ENCODE peak calls at places on chromosome 21, in nine cellular contexts. P, R, U, H, D, W, V, Q and Y are unnamed samples.

GRCh38 chr21:44656868-44657267 is 864 bp upstream of the KRTAP12-3 start:
- DNase-seq in P (no peak), R (peak), U (no peak), H (no peak), D (no peak), W (no peak), V (no peak), Q (no peak), Y (no peak)

GRCh38 chr21:9837946-9838801 is 683.2 kb upstream of the TPTE start:
- DNase-seq in P (no peak), R (peak), U (no peak), H (no peak), D (no peak), W (no peak), V (no peak), Q (no peak), Y (peak)

GRCh38 chr21:31732891-31733520 is 1.1 kb upstream of the SCAF4 start:
- DNase-seq in P (peak), R (no peak), U (no peak), H (peak), D (no peak), W (peak), V (no peak), Q (no peak), Y (peak)

GRCh38 chr21:17989780-17990179 is 170.6 kb upstream of the C21orf91 start:
- DNase-seq in P (no peak), R (no peak), U (no peak), H (no peak), D (no peak), W (no peak), V (no peak), Q (no peak), Y (no peak)

GRCh38 chr21:21203822-21204339 is 205.7 kb downstream of the NCAM2 start:
- DNase-seq in P (no peak), R (no peak), U (no peak), H (no peak), D (no peak), W (no peak), V (no peak), Q (no peak), Y (no peak)

GRCh38 chr21:42093991-42094417 is 22.9 kb downstream of the UMODL1 start:
- DNase-seq in P (no peak), R (no peak), U (no peak), H (no peak), D (peak), W (no peak), V (peak), Q (no peak), Y (no peak)

GRCh38 chr21:35020446-35020845 is 28.7 kb downstream of the RUNX1 start:
- DNase-seq in P (no peak), R (no peak), U (no peak), H (no peak), D (no peak), W (no peak), V (no peak), Q (no peak), Y (no peak)

GRCh38 chr21:20875741-20876140 is 122.5 kb upstream of the NCAM2 start:
- DNase-seq in P (no peak), R (no peak), U (no peak), H (no peak), D (peak), W (no peak), V (no peak), Q (no peak), Y (no peak)

GRCh38 chr21:35438643-35439404 is 389.7 kb upstream of the RUNX1 start:
- DNase-seq in P (no peak), R (no peak), U (no peak), H (no peak), D (no peak), W (peak), V (peak), Q (no peak), Y (no peak)

GRCh38 chr21:45640001-45640887 is 3.3 kb upstream of the PCBP3 start:
- DNase-seq in P (no peak), R (no peak), U (no peak), H (no peak), D (no peak), W (no peak), V (no peak), Q (no peak), Y (no peak)

GRCh38 chr21:42580076-42580792 is 66.6 kb downstream of the SLC37A1 start:
- DNase-seq in P (no peak), R (no peak), U (no peak), H (no peak), D (no peak), W (no peak), V (no peak), Q (no peak), Y (peak)

GRCh38 chr21:18986197-18986596 is 582.6 kb upstream of the TMPRSS15 start:
- DNase-seq in P (no peak), R (no peak), U (no peak), H (no peak), D (peak), W (no peak), V (no peak), Q (no peak), Y (peak)

GRCh38 chr21:36041910-36042309 is 18.4 kb downstream of the SETD4 start:
- DNase-seq in P (no peak), R (no peak), U (no peak), H (no peak), D (no peak), W (no peak), V (no peak), Q (no peak), Y (no peak)

GRCh38 chr21:25639922-25640670 is 1.0 kb downstream of the JAM2 start:
- DNase-seq in P (peak), R (no peak), U (no peak), H (peak), D (peak), W (peak), V (no peak), Q (no peak), Y (peak)

GRCh38 chr21:45075606-45076244 is 1.3 kb downstream of the ADARB1 start:
- DNase-seq in P (no peak), R (no peak), U (no peak), H (no peak), D (peak), W (no peak), V (no peak), Q (no peak), Y (no peak)

GRCh38 chr21:44892536-44893277 is 19.2 kb upstream of the PTTG1IP start:
- DNase-seq in P (peak), R (no peak), U (no peak), H (peak), D (no peak), W (peak), V (peak), Q (peak), Y (no peak)

GRCh38 chr21:32371913-32372314 is 20.9 kb downstream of the URB1 start:
- DNase-seq in P (no peak), R (no peak), U (no peak), H (no peak), D (peak), W (no peak), V (no peak), Q (no peak), Y (peak)

GRCh38 chr21:25031750-25032149 is 575.5 kb downstream of the MRPL39 start:
- DNase-seq in P (no peak), R (no peak), U (no peak), H (no peak), D (no peak), W (no peak), V (no peak), Q (no peak), Y (no peak)

GRCh38 chr21:25313891-25314646 is 293.2 kb downstream of the MRPL39 start:
- DNase-seq in P (no peak), R (no peak), U (no peak), H (no peak), D (peak), W (peak), V (no peak), Q (no peak), Y (no peak)

GRCh38 chr21:31872452-31873274 is at the start of gene HUNK:
- DNase-seq in P (peak), R (peak), U (no peak), H (peak), D (peak), W (peak), V (peak), Q (no peak), Y (no peak)

GRCh38 chr21:44065428-44065827 is 41.8 kb upstream of the PWP2 start:
- DNase-seq in P (no peak), R (no peak), U (no peak), H (no peak), D (no peak), W (peak), V (no peak), Q (peak), Y (no peak)

GRCh38 chr21:35428489-35428888 is 379.4 kb upstream of the RUNX1 start:
- DNase-seq in P (no peak), R (no peak), U (peak), H (no peak), D (peak), W (no peak), V (no peak), Q (no peak), Y (peak)

GRCh38 chr21:46064870-46065214 is 33.1 kb upstream of the COL6A2 start:
- DNase-seq in P (no peak), R (peak), U (peak), H (peak), D (no peak), W (no peak), V (no peak), Q (no peak), Y (no peak)

GRCh38 chr21:37087188-37087587 is 14.1 kb downstream of the TTC3 start:
- DNase-seq in P (no peak), R (no peak), U (no peak), H (no peak), D (peak), W (no peak), V (peak), Q (no peak), Y (no peak)
- TF ChIP-seq CTCF in P (peak), R (peak), U (peak), H (peak), D (peak), W (no peak), V (no peak), Q (no peak), Y (peak)

DNA sequence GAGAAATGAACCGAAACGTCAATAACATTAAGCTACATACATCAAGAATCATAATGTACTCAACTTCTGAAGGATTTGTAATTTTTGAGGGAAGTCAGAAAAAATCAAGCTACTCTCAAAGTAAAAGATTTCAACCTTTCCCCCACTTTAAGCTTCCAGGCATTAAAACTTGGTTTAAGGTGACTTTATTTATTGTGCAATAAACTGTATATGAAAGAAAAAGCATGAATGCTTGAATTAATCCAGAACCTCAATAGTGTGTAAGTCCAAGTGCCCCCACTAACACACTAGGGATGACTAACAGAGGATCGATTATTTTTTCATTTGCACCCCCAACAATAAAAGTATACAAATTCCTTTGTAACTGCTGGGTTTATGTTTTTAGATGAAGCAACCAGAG is 10.9 kb downstream of the GART start:
- DNase-seq in P (no peak), R (no peak), U (no peak), H (no peak), D (no peak), W (no peak), V (no peak), Q (no peak), Y (no peak)
- TF ChIP-seq CTCF in P (no peak), R (no peak), U (no peak), H (no peak), D (no peak), W (no peak), V (no peak), Q (no peak), Y (no peak)

DNA sequence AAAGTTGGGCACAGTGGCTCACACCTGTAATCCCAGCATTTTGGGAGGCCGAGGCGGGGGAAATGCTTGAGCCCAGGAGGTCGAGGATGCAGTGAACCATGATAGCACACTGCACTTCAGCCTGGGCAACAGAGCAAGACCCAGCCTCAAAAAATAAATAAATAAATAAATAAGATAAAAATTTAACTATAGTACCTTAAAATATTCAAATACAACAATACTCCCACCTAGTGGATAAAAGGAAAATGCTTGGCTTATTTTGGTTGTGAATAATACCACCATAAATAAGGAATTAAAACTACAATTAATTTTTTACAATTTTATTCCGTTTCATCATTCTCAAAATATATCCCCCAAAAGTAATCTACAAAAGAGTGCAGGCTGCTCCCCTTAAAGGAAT is 8.1 kb downstream of the PSMG1 start:
- DNase-seq in P (no peak), R (no peak), U (no peak), H (no peak), D (peak), W (no peak), V (no peak), Q (no peak), Y (no peak)
- TF ChIP-seq CTCF in P (peak), R (peak), U (peak), H (peak), D (peak), W (peak), V (peak), Q (peak), Y (peak)

GRCh38 chr21:28781602-28782274 is 210.9 kb downstream of the LTN1 start:
- DNase-seq in P (no peak), R (no peak), U (no peak), H (no peak), D (no peak), W (peak), V (no peak), Q (no peak), Y (no peak)
- TF ChIP-seq CTCF in P (peak), R (peak), U (peak), H (peak), D (peak), W (peak), V (peak), Q (peak), Y (peak)

GRCh38 chr21:41075668-41076463 is 92.1 kb upstream of the BACE2 start:
- DNase-seq in P (no peak), R (no peak), U (no peak), H (no peak), D (no peak), W (no peak), V (no peak), Q (no peak), Y (no peak)

GRCh38 chr21:41069305-41069642 is 98.7 kb upstream of the BACE2 start:
- DNase-seq in P (no peak), R (no peak), U (no peak), H (no peak), D (no peak), W (no peak), V (no peak), Q (no peak), Y (no peak)

GRCh38 chr21:41074607-41075184 is 93.3 kb upstream of the BACE2 start:
- DNase-seq in P (no peak), R (no peak), U (no peak), H (no peak), D (no peak), W (no peak), V (no peak), Q (no peak), Y (no peak)

GRCh38 chr21:41068411-41069304 is 99.3 kb upstream of the BACE2 start:
- DNase-seq in P (peak), R (peak), U (peak), H (peak), D (peak), W (peak), V (peak), Q (peak), Y (peak)

DNA sequence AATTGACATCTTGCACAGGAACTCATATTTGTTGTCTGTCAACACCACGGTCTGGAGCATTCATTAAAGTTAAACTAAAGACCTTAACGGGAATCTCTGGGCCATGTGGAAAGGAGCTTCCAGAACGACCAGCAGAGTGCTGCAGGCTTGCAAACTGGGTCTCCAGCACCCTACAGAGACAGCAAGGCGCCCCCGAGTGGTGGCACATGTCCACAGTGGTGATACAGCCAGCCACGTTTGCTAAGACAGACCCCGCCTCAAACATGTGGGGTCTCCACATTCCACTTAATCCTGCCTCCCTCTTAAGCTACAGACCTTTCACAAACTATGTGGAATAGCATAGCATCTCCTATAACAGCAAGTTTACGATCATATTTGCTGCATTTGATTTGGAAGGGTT is 96.5 kb upstream of the BACE2 start:
- DNase-seq in P (peak), R (no peak), U (no peak), H (peak), D (no peak), W (no peak), V (no peak), Q (no peak), Y (no peak)
- TF ChIP-seq CTCF in P (peak), R (peak), U (no peak), H (peak), D (peak), W (peak), V (no peak), Q (no peak), Y (no peak)

GRCh38 chr21:26840912-26841311 is 4.3 kb downstream of the ADAMTS1 start:
- DNase-seq in P (no peak), R (no peak), U (peak), H (no peak), D (peak), W (no peak), V (peak), Q (no peak), Y (peak)

GRCh38 chr21:26837539-26837938 is 7.7 kb downstream of the ADAMTS1 start:
- DNase-seq in P (no peak), R (no peak), U (no peak), H (no peak), D (no peak), W (no peak), V (no peak), Q (no peak), Y (no peak)

GRCh38 chr21:26842976-26843911 is 2.0 kb downstream of the ADAMTS1 start:
- DNase-seq in P (peak), R (peak), U (peak), H (peak), D (peak), W (no peak), V (peak), Q (peak), Y (peak)

GRCh38 chr21:26842300-26842699 is 2.9 kb downstream of the ADAMTS1 start:
- DNase-seq in P (no peak), R (no peak), U (no peak), H (no peak), D (no peak), W (no peak), V (no peak), Q (no peak), Y (no peak)

GRCh38 chr21:26840206-26840605 is 5.0 kb downstream of the ADAMTS1 start:
- DNase-seq in P (no peak), R (no peak), U (no peak), H (no peak), D (no peak), W (no peak), V (no peak), Q (peak), Y (no peak)
- TF ChIP-seq CTCF in P (no peak), R (no peak), U (no peak), H (no peak), D (no peak), W (no peak), V (no peak), Q (no peak), Y (no peak)

DNA sequence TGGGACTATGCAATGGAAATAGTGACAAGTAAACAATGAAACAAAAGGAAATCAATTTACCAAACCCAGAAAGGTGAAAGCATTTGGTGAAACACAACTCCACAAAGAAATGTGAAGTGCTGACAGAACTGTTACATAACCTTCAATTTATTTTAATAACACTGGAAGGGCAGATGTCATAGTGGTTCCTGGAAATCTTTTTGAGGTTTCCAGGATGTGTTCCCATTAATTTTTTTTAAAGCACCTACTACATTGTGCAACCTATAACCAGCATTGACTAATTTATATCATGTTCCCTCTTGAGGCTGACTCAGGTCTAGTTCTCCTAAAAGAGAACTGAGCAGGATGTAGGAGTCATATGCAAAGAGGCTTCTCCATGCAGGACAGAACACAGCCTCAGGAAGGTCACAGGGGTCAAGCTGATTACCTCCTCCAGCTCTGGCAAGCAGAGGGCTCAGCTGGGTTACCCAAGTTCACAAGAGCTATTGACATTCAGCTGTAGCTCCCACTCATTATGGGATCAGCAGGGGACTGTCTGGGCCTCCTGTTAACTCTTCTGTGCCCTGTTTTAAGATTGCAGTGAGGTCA is 157.1 kb upstream of the NRIP1 start:
- DNase-seq in P (peak), R (no peak), U (no peak), H (peak), D (peak), W (peak), V (peak), Q (no peak), Y (no peak)
- TF ChIP-seq CTCF in P (no peak), R (no peak), U (no peak), H (no peak), D (no peak), W (no peak), V (no peak), Q (no peak), Y (no peak)